ENCODE peak calls at places on chromosomes 7 and 10, in six cellular contexts. K, Q, N, L, Y and G are unnamed samples.

GRCh38 chr10:129741280-129741977 is 222.6 kb downstream of the EBF3 start:
- DNase-seq in K (no peak), Q (no peak), N (peak), L (no peak), Y (no peak), G (no peak)

GRCh38 chr10:8049874-8050560 is 4.5 kb upstream of the GATA3 start:
- DNase-seq in K (no peak), Q (no peak), N (no peak), L (no peak), Y (no peak), G (no peak)

GRCh38 chr7:16404631-16405030 is 16.7 kb downstream of the CRPPA start:
- DNase-seq in K (no peak), Q (peak), N (no peak), L (no peak), Y (no peak), G (no peak)

GRCh38 chr10:42940487-42941157 is 136.2 kb upstream of the RET start:
- DNase-seq in K (no peak), Q (no peak), N (no peak), L (no peak), Y (no peak), G (no peak)

GRCh38 chr10:92689663-92690210 is at the start of gene HHEX:
- DNase-seq in K (no peak), Q (peak), N (peak), L (peak), Y (no peak), G (peak)

GRCh38 chr10:63713191-63714144 is 192.3 kb downstream of the REEP3 start:
- DNase-seq in K (no peak), Q (no peak), N (peak), L (peak), Y (peak), G (peak)

GRCh38 chr7:100673942-100674431 is 447 bp downstream of the GNB2 start:
- DNase-seq in K (no peak), Q (peak), N (no peak), L (no peak), Y (peak), G (peak)

GRCh38 chr7:73647725-73648592 is 19.7 kb upstream of the VPS37D start:
- DNase-seq in K (no peak), Q (no peak), N (peak), L (peak), Y (no peak), G (no peak)